ENCODE peak calls at places on chromosomes 5 and 9, in five cellular contexts. E is esophagus muscularis mucosa; O is CD8-positive, alpha-beta T cell; B is cardiac fibroblast; F is fibroblast of the aortic adventitia. J is an unnamed sample.

GRCh38 chr9:134666801-134667200 is 25.2 kb downstream of the COL5A1 start:
- DNase-seq in O (no peak), B (no peak), F (peak), E (no peak), J (no peak)

GRCh38 chr9:15722888-15723287 is 170.0 kb downstream of the CCDC171 start:
- DNase-seq in O (no peak), E (no peak), F (peak), B (no peak), J (no peak)

GRCh38 chr5:14946813-14947640 is 75.4 kb upstream of the ANKH start:
- DNase-seq in B (peak), O (peak), F (no peak), E (no peak), J (no peak)

GRCh38 chr5:167853421-167853820 is 438.0 kb upstream of the WWC1 start:
- DNase-seq in E (no peak), F (peak), B (peak), O (no peak), J (no peak)

GRCh38 chr5:33433303-33434255 is 7.2 kb upstream of the TARS1 start:
- DNase-seq in F (no peak), E (no peak), B (peak), O (no peak), J (no peak)

GRCh38 chr9:132670816-132671371 is 630 bp downstream of the GTF3C4 start:
- DNase-seq in B (peak), E (no peak), F (peak), O (peak), J (no peak)

GRCh38 chr5:56829137-56829536 is 13.8 kb downstream of the MAP3K1 start:
- DNase-seq in F (no peak), O (peak), B (no peak), E (no peak), J (no peak)

GRCh38 chr9:96135904-96136303 is 166.1 kb downstream of the HSD17B3 start:
- DNase-seq in F (no peak), E (no peak), B (no peak), O (no peak), J (no peak)

DNA sequence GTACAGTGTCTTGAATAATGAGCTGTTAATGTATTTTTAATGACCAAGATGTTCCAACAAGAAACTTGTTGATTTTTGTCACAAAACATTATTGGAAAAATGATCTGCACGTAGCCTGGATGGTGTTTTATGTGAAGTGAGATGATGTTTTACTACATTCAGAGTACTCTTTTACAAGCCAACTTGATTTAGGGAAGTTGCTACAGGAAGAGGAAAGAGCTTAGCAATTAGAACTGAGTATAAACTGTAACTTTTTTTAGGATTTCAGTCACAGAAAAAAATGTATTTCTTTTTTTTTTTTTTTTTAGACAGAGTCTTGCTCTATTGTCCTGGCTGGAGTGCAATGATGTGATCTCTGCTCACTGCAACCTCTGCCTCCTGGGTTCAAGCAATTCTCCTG is 113.6 kb upstream of the ADRA1B start:
- DNase-seq in E (peak), O (no peak), B (no peak), F (no peak), J (no peak)
- H3K4me3 ChIP-seq in E (no peak), O (no peak), B (no peak), F (no peak), J (no peak)

GRCh38 chr5:173733065-173733824 is 116.8 kb upstream of the BOD1 start:
- DNase-seq in B (no peak), F (no peak), E (no peak), O (no peak), J (no peak)
- TF ChIP-seq CTCF in B (no peak), F (no peak), E (no peak), O (no peak), J (no peak)

DNA sequence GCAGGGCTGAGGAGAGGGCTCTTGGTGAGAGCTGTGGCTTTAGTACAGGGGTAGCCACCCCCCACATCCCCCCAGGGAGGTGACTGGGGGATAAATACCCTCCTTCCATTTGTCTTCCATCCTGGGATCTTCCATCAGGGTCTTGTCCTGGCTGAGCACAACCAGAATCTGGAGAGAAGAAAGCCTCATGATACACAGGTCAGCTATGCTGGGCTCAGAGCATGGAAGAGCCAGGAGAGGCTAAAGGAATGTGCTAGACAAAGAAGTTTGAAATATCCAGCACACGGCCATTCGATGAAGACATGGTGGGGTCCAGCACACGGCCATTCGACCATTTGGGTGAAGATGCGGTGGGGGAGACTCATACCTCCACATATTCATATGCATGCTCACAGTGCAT is 30.0 kb downstream of the ROPN1L start:
- DNase-seq in O (no peak), E (no peak), F (peak), B (no peak), J (no peak)
- H3K4me3 ChIP-seq in O (no peak), E (no peak), F (no peak), B (no peak), J (no peak)

DNA sequence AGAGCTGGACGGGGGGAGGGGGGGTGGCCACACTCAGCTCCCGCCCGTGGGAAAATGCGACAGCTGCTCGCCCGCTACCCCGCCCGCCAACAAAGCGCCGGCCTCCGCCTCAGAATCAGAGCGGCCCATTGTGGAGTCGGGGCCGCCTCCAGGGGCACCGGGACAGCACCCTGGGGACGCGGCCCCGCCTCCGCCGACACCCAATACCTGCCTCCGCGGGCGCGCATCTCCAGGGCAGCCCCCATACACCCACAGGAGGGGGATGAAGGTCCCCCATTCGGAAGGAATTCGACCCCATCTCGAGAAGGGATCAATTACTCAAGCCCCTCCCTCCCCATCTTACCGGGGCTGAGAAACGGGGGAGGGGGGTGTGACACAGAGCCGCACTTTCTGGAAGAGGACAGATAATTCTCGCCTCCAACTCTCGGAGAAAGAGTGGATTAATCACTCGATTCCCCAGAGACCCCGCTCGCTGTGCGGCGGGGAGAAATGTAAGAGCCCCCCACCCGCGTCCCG is 1.2 kb downstream of the NOTCH1 start:
- DNase-seq in B (peak), F (no peak), O (peak), E (no peak), J (no peak)
- TF ChIP-seq CTCF in B (no peak), F (no peak), O (no peak), E (no peak), J (no peak)

GRCh38 chr9:137198748-137199276 is 1.7 kb downstream of the TPRN start:
- DNase-seq in O (no peak), F (no peak), B (no peak), E (no peak), J (no peak)
- H3K4me3 ChIP-seq in O (no peak), F (peak), B (peak), E (peak), J (no peak)

GRCh38 chr5:101728933-101729332 is 567.2 kb downstream of the SLCO4C1 start:
- DNase-seq in B (peak), O (no peak), E (no peak), F (no peak), J (no peak)
- TF ChIP-seq CTCF in B (no peak), O (no peak), E (no peak), F (no peak), J (peak)